ENCODE peak calls at places on chromosome 11, in seven cellular contexts. W is CD4-positive, alpha-beta T cell; E is GM12865; R is non-pigmented ciliary epithelial cell; B is activated naive CD4-positive, alpha-beta T cell treated with Interleukin-2 at 50 U/mL for 16 hours; P is RPMI7951; C is activated T-helper 2 cell treated with anti-CD3 and anti-CD28 coated beads, Interferon-gamma antibody, Interleukin-2, Interleukin-4, amounts not matched to agents 10 μg/mL and 5 μg/mL and 100 μg/mL, durations not matched to agents 14 hours and 24 hours and 36 hours. D is an unnamed sample.
A peak's percentile ranks its signal among the peaks of the same experiment; 100 is the strongest.

GRCh38 chr11:15845261-15845660 is 511.1 kb downstream of the SOX6 start:
- DNase-seq in B (no peak), P (no peak), W (no peak), R (no peak), E (no peak), C (no peak), D (no peak)

GRCh38 chr11:75576017-75576416 is 14.0 kb downstream of the SERPINH1 start:
- DNase-seq in P (no peak), R (no peak), C (no peak), W (no peak), E (no peak), B (no peak), D (no peak)

GRCh38 chr11:87039371-87039770 is 1.6 kb downstream of the TMEM135 start:
- DNase-seq in P (no peak), B (no peak), C (no peak), E (no peak), R (no peak), W (no peak), D (no peak)

GRCh38 chr11:64874308-64874707 is 4.1 kb downstream of the EHD1 start:
- DNase-seq in R (no peak), C (no peak), W (no peak), E (peak; percentile 49), B (no peak), P (no peak), D (no peak)

GRCh38 chr11:21411114-21411513 is 741.7 kb downstream of the NELL1 start:
- DNase-seq in W (no peak), B (no peak), C (no peak), E (no peak), P (peak; percentile 1), R (no peak), D (no peak)

GRCh38 chr11:32881286-32881685 is 11.3 kb upstream of the QSER1 start:
- DNase-seq in R (no peak), E (no peak), C (no peak), W (no peak), P (no peak), B (no peak), D (no peak)

GRCh38 chr11:22510741-22511140 is 114.9 kb downstream of the FANCF start:
- DNase-seq in R (no peak), B (no peak), E (no peak), P (no peak), W (no peak), C (no peak), D (no peak)

GRCh38 chr11:120556841-120557240 is 45.3 kb downstream of the GRIK4 start:
- DNase-seq in B (no peak), P (no peak), R (no peak), E (no peak), C (no peak), W (no peak), D (peak; percentile 60)

GRCh38 chr11:102274628-102275027 is 42.7 kb upstream of the BIRC3 start:
- DNase-seq in B (no peak), C (no peak), P (no peak), E (no peak), R (no peak), W (no peak), D (no peak)

GRCh38 chr11:123382555-123383074 is 47.5 kb upstream of the GRAMD1B start:
- DNase-seq in B (no peak), R (no peak), P (no peak), W (no peak), E (peak; percentile 46), C (no peak), D (no peak)

GRCh38 chr11:118918128-118918685 is 7.5 kb downstream of the BCL9L start:
- DNase-seq in P (peak; percentile 99), B (peak; percentile 30), C (no peak), W (no peak), E (no peak), R (no peak), D (peak; percentile 68)

GRCh38 chr11:65047581-65048422 is 6.8 kb downstream of the SAC3D1 start:
- DNase-seq in C (no peak), P (no peak), B (peak; percentile 27), E (no peak), R (no peak), W (peak; percentile 15), D (no peak)

GRCh38 chr11:7494086-7494775 is 8.9 kb downstream of the OLFML1 start:
- DNase-seq in E (no peak), B (no peak), W (no peak), P (no peak), R (no peak), C (no peak), D (no peak)

GRCh38 chr11:76839326-76839725 is 21.4 kb upstream of the ACER3 start:
- DNase-seq in E (no peak), C (no peak), B (no peak), W (no peak), R (no peak), P (no peak), D (no peak)

GRCh38 chr11:27505781-27506180 is 788 bp downstream of the LIN7C start:
- DNase-seq in E (no peak), B (no peak), C (no peak), P (no peak), R (no peak), W (no peak), D (no peak)

GRCh38 chr11:7904910-7905309 is 26.2 kb downstream of the OR10A6 start:
- DNase-seq in R (peak; percentile 9), P (peak; percentile 53), B (no peak), E (no peak), C (no peak), W (no peak), D (no peak)

GRCh38 chr11:130865772-130866114 is 50.5 kb downstream of the SNX19 start:
- DNase-seq in R (no peak), P (no peak), W (no peak), B (no peak), C (no peak), E (no peak), D (no peak)

GRCh38 chr11:35525501-35526175 is at the start of gene PAMR1:
- DNase-seq in W (no peak), R (no peak), B (no peak), C (no peak), P (no peak), E (no peak), D (no peak)

GRCh38 chr11:30489513-30489912 is 96.6 kb downstream of the MPPED2 start:
- DNase-seq in C (no peak), R (no peak), P (no peak), B (no peak), W (no peak), E (no peak), D (no peak)

GRCh38 chr11:123654566-123655081 is at the start of gene SCN3B:
- DNase-seq in P (peak; percentile 45), B (no peak), W (no peak), C (no peak), R (peak; percentile 48), E (no peak), D (no peak)

GRCh38 chr11:27882066-27882697 is 181.9 kb upstream of the BDNF start:
- DNase-seq in W (no peak), E (peak; percentile 50), B (no peak), P (peak; percentile 32), R (no peak), C (no peak), D (no peak)

GRCh38 chr11:70491696-70492472 is 93.6 kb downstream of the CTTN start:
- DNase-seq in P (no peak), R (no peak), E (no peak), C (no peak), B (no peak), W (no peak), D (no peak)

GRCh38 chr11:23364076-23364475 is 503.8 kb upstream of the CCDC179 start:
- DNase-seq in W (no peak), C (no peak), P (no peak), E (no peak), B (no peak), R (no peak), D (no peak)

GRCh38 chr11:362642-363442 is 6.5 kb upstream of the B4GALNT4 start:
- DNase-seq in C (no peak), E (no peak), R (no peak), W (no peak), B (no peak), P (no peak), D (no peak)

GRCh38 chr11:2517386-2518064 is 72.7 kb downstream of the KCNQ1 start:
- DNase-seq in E (no peak), P (no peak), W (no peak), C (peak; percentile 5), R (no peak), B (peak; percentile 1), D (no peak)

GRCh38 chr11:119205080-119205479 is 1.1 kb upstream of the CBL start:
- DNase-seq in W (no peak), E (peak; percentile 49), P (no peak), R (no peak), B (no peak), C (no peak), D (no peak)

GRCh38 chr11:97516688-97517087 is 1126.9 kb downstream of the JRKL start:
- DNase-seq in R (no peak), B (no peak), P (no peak), C (no peak), E (no peak), W (no peak), D (no peak)

GRCh38 chr11:7186190-7186589 is 65.5 kb upstream of the SYT9 start:
- DNase-seq in E (no peak), B (no peak), P (no peak), R (peak; percentile 44), W (no peak), C (no peak), D (no peak)

GRCh38 chr11:85086511-85087284 is 540.4 kb downstream of the DLG2 start:
- DNase-seq in W (no peak), P (no peak), R (no peak), E (no peak), C (no peak), B (no peak), D (no peak)

GRCh38 chr11:12599408-12600143 is 74.6 kb upstream of the TEAD1 start:
- DNase-seq in R (no peak), C (peak; percentile 18), B (peak; percentile 31), E (peak; percentile 65), W (peak; percentile 5), P (peak; percentile 43), D (no peak)

GRCh38 chr11:877565-877964 is 33.0 kb downstream of the CHID1 start:
- DNase-seq in R (no peak), P (no peak), E (peak; percentile 31), C (peak; percentile 21), B (peak; percentile 16), W (no peak), D (no peak)

GRCh38 chr11:12677131-12677530 is 2.9 kb downstream of the TEAD1 start:
- DNase-seq in B (no peak), P (peak; percentile 64), R (no peak), E (no peak), W (no peak), C (no peak), D (no peak)

GRCh38 chr11:129278586-129279319 is 86.6 kb upstream of the ARHGAP32 start:
- DNase-seq in P (peak; percentile 38), B (no peak), R (no peak), E (no peak), C (no peak), W (no peak), D (peak; percentile 21)

GRCh38 chr11:77630311-77630710 is 7.3 kb downstream of the CLNS1A start:
- DNase-seq in W (no peak), P (no peak), R (no peak), C (no peak), E (no peak), B (no peak), D (no peak)

GRCh38 chr11:43282607-43283440 is 29.0 kb upstream of the API5 start:
- DNase-seq in W (peak; percentile 5), P (peak; percentile 39), C (no peak), E (peak; percentile 62), B (peak; percentile 42), R (no peak), D (peak; percentile 27)

GRCh38 chr11:111365722-111366559 is 13.1 kb downstream of the POU2AF1 start:
- DNase-seq in E (peak; percentile 26), P (no peak), R (no peak), W (no peak), C (no peak), B (no peak), D (no peak)

GRCh38 chr11:13114566-13115465 is 105.7 kb downstream of the RASSF10 start:
- DNase-seq in W (no peak), E (peak; percentile 54), B (no peak), R (no peak), C (no peak), P (no peak), D (no peak)

D was measured in naive thymus-derived CD8-positive, alpha-beta T cell.